ENCODE peak calls at places on chromosomes 11 and 22, in six cellular contexts. One of them, this sample, is unnamed.

GRCh38 chr11:116686891-116687290 is 85.9 kb downstream of the BUD13 start:
- DNase-seq in A673: no peak
- DNase-seq in neural progenitor cell: no peak
- DNase-seq in psoas muscle: no peak
- DNase-seq in tibial artery: no peak
- DNase-seq in gastrocnemius medialis: no peak
- DNase-seq in this sample: no peak

GRCh38 chr22:44210721-44211120 is 30.0 kb downstream of the PARVG start:
- DNase-seq in tibial artery: no peak
- DNase-seq in neural progenitor cell: no peak
- DNase-seq in A673: no peak
- DNase-seq in gastrocnemius medialis: no peak
- DNase-seq in psoas muscle: no peak
- DNase-seq in this sample: no peak

GRCh38 chr11:2328656-2329354 is 27.0 kb downstream of the TSPAN32 start:
- DNase-seq in neural progenitor cell: peak; percentile 91
- DNase-seq in A673: no peak
- DNase-seq in psoas muscle: no peak
- DNase-seq in gastrocnemius medialis: no peak
- DNase-seq in tibial artery: no peak
- DNase-seq in this sample: no peak

GRCh38 chr11:122101625-122102291 is 14.3 kb downstream of the BLID start:
- DNase-seq in psoas muscle: peak; percentile 49
- DNase-seq in neural progenitor cell: peak; percentile 86
- DNase-seq in gastrocnemius medialis: peak; percentile 65
- DNase-seq in tibial artery: peak; percentile 90
- DNase-seq in A673: peak; percentile 93
- DNase-seq in this sample: peak; percentile 27

GRCh38 chr11:121352301-121352891 is 59.8 kb downstream of the SC5D start:
- DNase-seq in tibial artery: no peak
- DNase-seq in A673: no peak
- DNase-seq in gastrocnemius medialis: no peak
- DNase-seq in psoas muscle: no peak
- DNase-seq in neural progenitor cell: no peak
- DNase-seq in this sample: no peak

GRCh38 chr11:2348986-2349385 is 28.1 kb upstream of the CD81 start:
- DNase-seq in gastrocnemius medialis: no peak
- DNase-seq in neural progenitor cell: no peak
- DNase-seq in tibial artery: no peak
- DNase-seq in psoas muscle: no peak
- DNase-seq in A673: no peak
- DNase-seq in this sample: no peak

GRCh38 chr11:124865902-124866851 is 945 bp downstream of the ROBO3 start:
- DNase-seq in neural progenitor cell: peak; percentile 83
- DNase-seq in A673: peak; percentile 60
- DNase-seq in tibial artery: no peak
- DNase-seq in psoas muscle: peak; percentile 44
- DNase-seq in gastrocnemius medialis: no peak
- DNase-seq in this sample: no peak

GRCh38 chr11:106961048-106961447 is 57.2 kb downstream of the GUCY1A2 start:
- DNase-seq in neural progenitor cell: no peak
- DNase-seq in gastrocnemius medialis: no peak
- DNase-seq in A673: no peak
- DNase-seq in psoas muscle: no peak
- DNase-seq in tibial artery: no peak
- DNase-seq in this sample: no peak

GRCh38 chr11:44528103-44528502 is 37.4 kb upstream of the CD82 start:
- DNase-seq in tibial artery: no peak
- DNase-seq in psoas muscle: no peak
- DNase-seq in neural progenitor cell: no peak
- DNase-seq in A673: no peak
- DNase-seq in gastrocnemius medialis: no peak
- DNase-seq in this sample: no peak

GRCh38 chr11:68424101-68424632 is 36.4 kb upstream of the PPP6R3 start:
- DNase-seq in tibial artery: no peak
- DNase-seq in neural progenitor cell: no peak
- DNase-seq in A673: no peak
- DNase-seq in psoas muscle: no peak
- DNase-seq in gastrocnemius medialis: no peak
- DNase-seq in this sample: no peak

GRCh38 chr11:27456140-27456801 is 16.3 kb downstream of the LGR4 start:
- DNase-seq in gastrocnemius medialis: no peak
- DNase-seq in neural progenitor cell: no peak
- DNase-seq in tibial artery: no peak
- DNase-seq in A673: peak; percentile 56
- DNase-seq in psoas muscle: no peak
- DNase-seq in this sample: no peak

GRCh38 chr11:118051136-118051610 is 25.7 kb upstream of the TMPRSS4 start:
- DNase-seq in gastrocnemius medialis: no peak
- DNase-seq in psoas muscle: no peak
- DNase-seq in A673: no peak
- DNase-seq in neural progenitor cell: no peak
- DNase-seq in tibial artery: peak; percentile 41
- DNase-seq in this sample: no peak

GRCh38 chr11:118052581-118053206 is 24.2 kb upstream of the TMPRSS4 start:
- DNase-seq in neural progenitor cell: no peak
- DNase-seq in A673: no peak
- DNase-seq in tibial artery: peak; percentile 51
- DNase-seq in gastrocnemius medialis: no peak
- DNase-seq in psoas muscle: no peak
- DNase-seq in this sample: no peak

GRCh38 chr11:118049771-118050170 is 27.1 kb upstream of the TMPRSS4 start:
- DNase-seq in tibial artery: peak; percentile 31
- DNase-seq in gastrocnemius medialis: no peak
- DNase-seq in psoas muscle: no peak
- DNase-seq in A673: no peak
- DNase-seq in neural progenitor cell: no peak
- DNase-seq in this sample: no peak

GRCh38 chr11:118050208-118050891 is 26.5 kb upstream of the TMPRSS4 start:
- DNase-seq in A673: no peak
- DNase-seq in neural progenitor cell: no peak
- DNase-seq in psoas muscle: no peak
- DNase-seq in gastrocnemius medialis: no peak
- DNase-seq in tibial artery: peak; percentile 33
- DNase-seq in this sample: no peak

GRCh38 chr11:118051611-118052461 is 25.0 kb upstream of the TMPRSS4 start:
- DNase-seq in A673: no peak
- DNase-seq in gastrocnemius medialis: no peak
- DNase-seq in psoas muscle: no peak
- DNase-seq in neural progenitor cell: no peak
- DNase-seq in tibial artery: peak; percentile 57
- DNase-seq in this sample: no peak
- H3K27ac ChIP-seq in A673: no peak overlapping the region
- H3K27ac ChIP-seq in gastrocnemius medialis: no peak overlapping the region
- H3K27ac ChIP-seq in psoas muscle: no peak overlapping the region
- H3K27ac ChIP-seq in neural progenitor cell: no peak overlapping the region
- H3K27ac ChIP-seq in tibial artery: no peak overlapping the region
- H3K27ac ChIP-seq in this sample: no peak overlapping the region

DNA sequence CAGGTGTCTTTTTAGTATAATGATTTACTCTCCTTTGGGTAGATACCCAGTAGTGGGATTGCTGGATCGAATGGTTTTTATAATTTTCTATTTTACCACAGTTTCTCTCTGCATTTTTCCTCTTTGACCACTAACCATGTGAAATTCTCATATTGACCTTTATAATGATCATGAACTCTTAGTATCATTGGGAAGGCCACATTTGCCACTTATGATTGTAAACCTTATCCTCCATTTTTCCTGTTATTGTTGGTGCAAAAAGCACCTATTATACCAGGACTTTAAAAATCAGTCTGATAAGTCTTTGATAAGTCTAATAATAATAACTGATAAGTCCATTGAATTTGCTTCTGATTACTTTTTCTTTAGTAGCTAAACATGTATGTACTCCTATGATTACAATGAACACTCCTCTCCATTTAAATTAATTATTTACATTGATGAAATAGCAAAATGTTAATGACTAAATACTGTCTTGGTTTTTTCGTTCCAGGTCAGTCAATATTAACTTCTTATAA is 9.6 kb downstream of the NEAT1 start:
- DNase-seq in neural progenitor cell: no peak
- DNase-seq in psoas muscle: no peak
- DNase-seq in tibial artery: no peak
- DNase-seq in gastrocnemius medialis: no peak
- DNase-seq in A673: no peak
- DNase-seq in this sample: no peak
- H3K4me1 ChIP-seq in neural progenitor cell: peaks cover 5% of the 10 kb centered on the region
- H3K4me1 ChIP-seq in psoas muscle: peaks cover 65% of the 10 kb centered on the region
- H3K4me1 ChIP-seq in tibial artery: peaks cover 50% of the 10 kb centered on the region
- H3K4me1 ChIP-seq in gastrocnemius medialis: peaks cover 70% of the 10 kb centered on the region
- H3K4me1 ChIP-seq in A673: peaks cover 45% of the 10 kb centered on the region
- H3K4me1 ChIP-seq in this sample: peaks cover 42% of the 10 kb centered on the region

GRCh38 chr11:110338684-110339083 is 42.3 kb upstream of the RDX start:
- DNase-seq in A673: no peak
- DNase-seq in tibial artery: no peak
- DNase-seq in gastrocnemius medialis: no peak
- DNase-seq in neural progenitor cell: no peak
- DNase-seq in psoas muscle: no peak
- DNase-seq in this sample: no peak

GRCh38 chr11:110337570-110338193 is 41.3 kb upstream of the RDX start:
- DNase-seq in gastrocnemius medialis: no peak
- DNase-seq in neural progenitor cell: no peak
- DNase-seq in A673: no peak
- DNase-seq in tibial artery: no peak
- DNase-seq in psoas muscle: no peak
- DNase-seq in this sample: no peak

GRCh38 chr11:110336054-110336453 is 39.6 kb upstream of the RDX start:
- DNase-seq in gastrocnemius medialis: no peak
- DNase-seq in neural progenitor cell: no peak
- DNase-seq in psoas muscle: no peak
- DNase-seq in A673: no peak
- DNase-seq in tibial artery: no peak
- DNase-seq in this sample: no peak

GRCh38 chr11:110339456-110339855 is 43.0 kb upstream of the RDX start:
- DNase-seq in tibial artery: no peak
- DNase-seq in neural progenitor cell: no peak
- DNase-seq in gastrocnemius medialis: no peak
- DNase-seq in A673: no peak
- DNase-seq in psoas muscle: no peak
- DNase-seq in this sample: no peak

GRCh38 chr11:110340427-110340826 is 44.0 kb upstream of the RDX start:
- DNase-seq in A673: no peak
- DNase-seq in gastrocnemius medialis: no peak
- DNase-seq in tibial artery: no peak
- DNase-seq in psoas muscle: no peak
- DNase-seq in neural progenitor cell: no peak
- DNase-seq in this sample: no peak
- TF ChIP-seq CTCF in A673: no peak
- TF ChIP-seq CTCF in gastrocnemius medialis: no peak
- TF ChIP-seq CTCF in tibial artery: no peak
- TF ChIP-seq CTCF in psoas muscle: no peak
- TF ChIP-seq CTCF in neural progenitor cell: no peak
- TF ChIP-seq CTCF in this sample: no peak

GRCh38 chr11:82732734-82733443 is 775 bp downstream of the FAM181B start:
- DNase-seq in gastrocnemius medialis: no peak
- DNase-seq in psoas muscle: no peak
- DNase-seq in neural progenitor cell: peak; percentile 57
- DNase-seq in A673: peak; percentile 25
- DNase-seq in tibial artery: no peak
- DNase-seq in this sample: no peak

GRCh38 chr11:82734120-82734479 is 436 bp upstream of the FAM181B start:
- DNase-seq in neural progenitor cell: no peak
- DNase-seq in gastrocnemius medialis: no peak
- DNase-seq in tibial artery: no peak
- DNase-seq in A673: no peak
- DNase-seq in psoas muscle: no peak
- DNase-seq in this sample: no peak

GRCh38 chr11:82731691-82732277 is 1.9 kb downstream of the FAM181B start:
- DNase-seq in neural progenitor cell: peak; percentile 30
- DNase-seq in psoas muscle: no peak
- DNase-seq in gastrocnemius medialis: no peak
- DNase-seq in tibial artery: no peak
- DNase-seq in A673: no peak
- DNase-seq in this sample: no peak

GRCh38 chr11:82732348-82732733 is 1.3 kb downstream of the FAM181B start:
- DNase-seq in gastrocnemius medialis: no peak
- DNase-seq in A673: no peak
- DNase-seq in psoas muscle: no peak
- DNase-seq in neural progenitor cell: peak; percentile 50
- DNase-seq in tibial artery: no peak
- DNase-seq in this sample: no peak

GRCh38 chr11:82733444-82734119 is at the start of gene FAM181B:
- DNase-seq in A673: peak; percentile 82
- DNase-seq in psoas muscle: peak; percentile 51
- DNase-seq in tibial artery: peak; percentile 75
- DNase-seq in neural progenitor cell: peak; percentile 93
- DNase-seq in gastrocnemius medialis: no peak
- DNase-seq in this sample: peak; percentile 25
- H3K27ac ChIP-seq in A673: no peak within 1 kb of the TSS
- H3K27ac ChIP-seq in psoas muscle: no peak within 1 kb of the TSS
- H3K27ac ChIP-seq in tibial artery: peak within 1 kb of the TSS; percentile 68
- H3K27ac ChIP-seq in neural progenitor cell: no peak within 1 kb of the TSS
- H3K27ac ChIP-seq in gastrocnemius medialis: no peak within 1 kb of the TSS
- H3K27ac ChIP-seq in this sample: no peak within 1 kb of the TSS

DNA sequence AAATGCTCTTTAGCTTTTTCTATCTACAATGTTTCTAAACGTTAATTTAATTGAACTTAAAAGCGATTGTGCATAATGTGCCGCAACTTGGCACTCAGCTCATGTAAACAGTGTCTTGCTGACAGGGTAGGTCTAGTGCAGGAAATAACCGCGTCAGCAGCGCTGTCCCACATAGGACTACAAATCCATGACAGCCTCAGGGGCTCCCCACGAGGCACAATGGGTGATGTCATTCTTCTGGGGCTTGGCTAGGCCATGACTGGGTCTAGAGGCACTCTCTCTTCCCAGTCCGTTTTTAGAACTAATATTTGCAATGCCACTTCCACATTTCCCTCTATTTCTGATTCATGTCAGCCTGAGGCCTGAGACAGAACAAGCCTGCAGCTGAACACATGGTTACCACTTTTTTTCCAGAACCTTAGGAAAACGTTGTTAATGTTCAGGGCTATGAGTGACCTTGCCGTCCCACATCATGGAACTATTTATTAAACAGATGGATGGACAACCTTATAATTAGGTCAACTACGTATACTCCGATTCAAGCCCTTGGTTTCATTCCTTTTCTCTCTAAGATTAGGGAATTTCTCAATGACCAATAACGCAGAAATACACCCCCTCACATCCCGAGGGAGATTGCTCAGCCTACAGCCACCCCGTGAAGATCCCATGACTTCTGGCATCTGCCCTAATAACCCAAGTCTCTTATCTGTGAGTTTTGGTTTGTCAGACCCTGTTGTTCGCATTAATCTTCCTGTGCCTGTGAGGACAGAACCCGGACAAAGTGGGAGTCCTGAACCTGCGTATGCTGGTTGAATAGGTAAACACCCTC is 19.4 kb upstream of the SNX32 start:
- DNase-seq in tibial artery: peak; percentile 56
- DNase-seq in gastrocnemius medialis: no peak
- DNase-seq in neural progenitor cell: no peak
- DNase-seq in psoas muscle: no peak
- DNase-seq in A673: no peak
- DNase-seq in this sample: no peak
- H3K4me1 ChIP-seq in tibial artery: peaks cover 10% of the 10 kb centered on the region
- H3K4me1 ChIP-seq in gastrocnemius medialis: peaks cover 6% of the 10 kb centered on the region
- H3K4me1 ChIP-seq in neural progenitor cell: no peaks in the 10 kb centered on the region
- H3K4me1 ChIP-seq in psoas muscle: no peaks in the 10 kb centered on the region
- H3K4me1 ChIP-seq in A673: no peaks in the 10 kb centered on the region
- H3K4me1 ChIP-seq in this sample: no peaks in the 10 kb centered on the region